ENCODE peak calls at places on chromosome 1, in five cellular contexts. P is fibroblast of lung, R is A673, V is neural progenitor cell, I is astrocyte. Z is an unnamed sample.

GRCh38 chr1:181413836-181414235 is 69.5 kb upstream of the CACNA1E start:
- DNase-seq in P (no peak), R (no peak), V (no peak), I (no peak), Z (no peak)

GRCh38 chr1:157110003-157110402 is 10.4 kb upstream of the ETV3L start:
- DNase-seq in P (no peak), R (no peak), V (no peak), I (no peak), Z (no peak)

GRCh38 chr1:93244298-93245069 is 64.0 kb downstream of the CCDC18 start:
- DNase-seq in P (no peak), R (no peak), V (no peak), I (no peak), Z (no peak)

GRCh38 chr1:22592919-22593790 is 29.9 kb downstream of the EPHA8 start:
- DNase-seq in P (no peak), R (no peak), V (no peak), I (no peak), Z (peak; percentile 40)

GRCh38 chr1:6445062-6445763 is 20.6 kb downstream of the ESPN start:
- DNase-seq in P (peak; percentile 20), R (no peak), V (peak; percentile 72), I (peak; percentile 10), Z (no peak)

GRCh38 chr1:65425697-65426096 is 5.2 kb downstream of the LEPR start:
- DNase-seq in P (peak; percentile 88), R (no peak), V (peak; percentile 18), I (peak; percentile 82), Z (peak; percentile 86)

GRCh38 chr1:33878392-33878791 is 14.5 kb downstream of the HMGB4 start:
- DNase-seq in P (no peak), R (no peak), V (no peak), I (no peak), Z (no peak)

GRCh38 chr1:5729636-5730145 is 262.5 kb downstream of the NPHP4 start:
- DNase-seq in P (no peak), R (no peak), V (no peak), I (no peak), Z (no peak)

GRCh38 chr1:66571789-66572188 is 37.8 kb downstream of the SGIP1 start:
- DNase-seq in P (peak; percentile 75), R (no peak), V (no peak), I (peak; percentile 64), Z (no peak)

GRCh38 chr1:101051688-101052638 is 26.4 kb upstream of the DPH5 start:
- DNase-seq in P (no peak), R (no peak), V (no peak), I (no peak), Z (no peak)

GRCh38 chr1:209652873-209653401 is 712 bp upstream of the LAMB3 start:
- DNase-seq in P (peak; percentile 79), R (peak; percentile 57), V (no peak), I (peak; percentile 67), Z (peak; percentile 97)

GRCh38 chr1:248696261-248696660 is 6.3 kb downstream of the OR14I1 start:
- DNase-seq in P (no peak), R (peak; percentile 31), V (no peak), I (no peak), Z (no peak)

GRCh38 chr1:145961425-145962156 is 2.8 kb downstream of the ANKRD34A start:
- DNase-seq in P (no peak), R (peak; percentile 57), V (peak; percentile 38), I (no peak), Z (no peak)

GRCh38 chr1:226643167-226643566 is 94.6 kb downstream of the STUM start:
- DNase-seq in P (peak; percentile 89), R (no peak), V (no peak), I (peak; percentile 82), Z (peak; percentile 80)

GRCh38 chr1:67149179-67149770 is 14.5 kb upstream of the C1orf141 start:
- DNase-seq in P (peak; percentile 76), R (peak; percentile 81), V (peak; percentile 84), I (peak; percentile 68), Z (peak; percentile 40)

GRCh38 chr1:209569445-209570207 is 13.9 kb upstream of the CAMK1G start:
- DNase-seq in P (peak; percentile 65), R (peak; percentile 91), V (peak; percentile 93), I (peak; percentile 54), Z (peak; percentile 68)

GRCh38 chr1:23459338-23459757 is 24.6 kb downstream of the ASAP3 start:
- DNase-seq in P (no peak), R (no peak), V (no peak), I (no peak), Z (no peak)

GRCh38 chr1:192788184-192788583 is 20.7 kb upstream of the RGS2 start:
- DNase-seq in P (peak; percentile 84), R (peak; percentile 92), V (peak; percentile 26), I (peak; percentile 77), Z (no peak)

GRCh38 chr1:54985556-54985955 is 5.1 kb downstream of the TMEM61 start:
- DNase-seq in P (no peak), R (no peak), V (no peak), I (no peak), Z (no peak)

GRCh38 chr1:43156026-43156425 is 16.1 kb downstream of the EBNA1BP2 start:
- DNase-seq in P (no peak), R (no peak), V (no peak), I (no peak), Z (no peak)

GRCh38 chr1:67626495-67627235 is 58.3 kb upstream of the GADD45A start:
- DNase-seq in P (peak; percentile 87), R (no peak), V (no peak), I (peak; percentile 80), Z (peak; percentile 93)

GRCh38 chr1:210700511-210700910 is 371.8 kb downstream of the HHAT start:
- DNase-seq in P (peak; percentile 36), R (no peak), V (no peak), I (no peak), Z (no peak)

GRCh38 chr1:205678286-205679111 is 1.8 kb downstream of the SLC45A3 start:
- DNase-seq in P (peak; percentile 68), R (no peak), V (no peak), I (peak; percentile 58), Z (no peak)

GRCh38 chr1:67960766-67961165 is 89.7 kb downstream of the DIRAS3 start:
- DNase-seq in P (no peak), R (no peak), V (no peak), I (no peak), Z (no peak)

GRCh38 chr1:921011-921837 is 2.5 kb upstream of the SAMD11 start:
- DNase-seq in P (peak; percentile 79), R (peak; percentile 93), V (peak; percentile 93), I (peak; percentile 59), Z (peak; percentile 62)

GRCh38 chr1:918843-919242 is 4.9 kb upstream of the SAMD11 start:
- DNase-seq in P (no peak), R (no peak), V (no peak), I (no peak), Z (no peak)

GRCh38 chr1:919271-919872 is 4.4 kb upstream of the SAMD11 start:
- DNase-seq in P (no peak), R (no peak), V (no peak), I (no peak), Z (no peak)

GRCh38 chr1:920008-920407 is 3.7 kb upstream of the SAMD11 start:
- DNase-seq in P (no peak), R (no peak), V (no peak), I (no peak), Z (peak; percentile 44)

DNA sequence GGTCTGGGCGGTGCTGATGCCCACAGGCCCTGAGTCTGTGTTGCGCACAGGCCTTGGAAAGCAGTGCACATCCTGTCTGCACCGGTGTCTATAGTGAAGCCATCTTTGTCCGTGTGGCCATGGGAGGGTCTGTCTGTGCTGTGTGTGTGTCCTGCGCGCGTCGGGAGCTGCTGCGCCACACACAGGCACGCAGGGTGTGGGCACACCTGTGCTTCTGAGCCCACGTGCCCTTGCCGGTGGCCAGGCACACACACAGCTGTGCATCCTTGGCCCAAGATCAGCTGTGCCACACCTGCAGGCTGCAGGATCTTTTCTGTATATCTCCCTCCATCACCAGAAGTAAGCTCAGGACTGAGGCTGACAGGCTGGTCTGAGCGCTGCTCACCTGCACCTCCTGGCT is 3.2 kb upstream of the SAMD11 start:
- DNase-seq in P (no peak), R (no peak), V (no peak), I (no peak), Z (no peak)
- TF ChIP-seq EZH2 in P (peak; percentile 36), R (no peak), V (no peak), I (no peak), Z (no peak)

GRCh38 chr1:47725000-47725731 is 272.0 kb downstream of the TRABD2B start:
- DNase-seq in P (no peak), R (no peak), V (peak; percentile 64), I (no peak), Z (no peak)
- TF ChIP-seq EZH2 in P (no peak), R (no peak), V (peak; percentile 86), I (peak; percentile 56), Z (no peak)

GRCh38 chr1:180230791-180231505 is 884 bp downstream of the LHX4 start:
- DNase-seq in P (peak; percentile 70), R (peak; percentile 62), V (peak; percentile 88), I (peak; percentile 62), Z (peak; percentile 63)

GRCh38 chr1:180227843-180228647 is 2.0 kb upstream of the LHX4 start:
- DNase-seq in P (no peak), R (no peak), V (no peak), I (no peak), Z (no peak)

GRCh38 chr1:180228648-180229482 is 1.2 kb upstream of the LHX4 start:
- DNase-seq in P (no peak), R (no peak), V (peak; percentile 61), I (no peak), Z (no peak)

GRCh38 chr1:180230416-180230790 is 339 bp downstream of the LHX4 start:
- DNase-seq in P (no peak), R (no peak), V (peak; percentile 65), I (no peak), Z (peak; percentile 28)

GRCh38 chr1:180229483-180230415 is at the start of gene LHX4:
- DNase-seq in P (peak; percentile 20), R (peak; percentile 53), V (peak; percentile 84), I (no peak), Z (peak; percentile 48)
- TF ChIP-seq EZH2 in P (peak; percentile 71), R (peak; percentile 93), V (no peak), I (peak; percentile 29), Z (no peak)

GRCh38 chr1:36123357-36123756 is 1.7 kb downstream of the COL8A2 start:
- DNase-seq in P (peak; percentile 39), R (no peak), V (no peak), I (no peak), Z (no peak)

GRCh38 chr1:36122463-36123025 is 2.5 kb downstream of the COL8A2 start:
- DNase-seq in P (no peak), R (no peak), V (no peak), I (no peak), Z (no peak)

GRCh38 chr1:36126005-36126716 is 1.1 kb upstream of the COL8A2 start:
- DNase-seq in P (no peak), R (no peak), V (no peak), I (no peak), Z (no peak)

GRCh38 chr1:36125129-36125991 is at the start of gene COL8A2:
- DNase-seq in P (no peak), R (no peak), V (peak; percentile 47), I (no peak), Z (peak; percentile 15)

GRCh38 chr1:36124404-36125128 is 456 bp downstream of the COL8A2 start:
- DNase-seq in P (no peak), R (no peak), V (no peak), I (no peak), Z (no peak)
- TF ChIP-seq EZH2 in P (no peak), R (no peak), V (peak; percentile 81), I (peak; percentile 42), Z (no peak)